ENCODE peak calls at places on chromosomes 7 and 10, in four cellular contexts. B is ovary; D is psoas muscle; E is CD4-positive, alpha-beta T cell. G is an unnamed sample.

GRCh38 chr10:79176052-79176501 is 107.3 kb downstream of the ZMIZ1 start:
- DNase-seq in B (no peak), D (no peak), E (no peak), G (no peak)

GRCh38 chr7:116161733-116162132 is 48.6 kb upstream of the TES start:
- DNase-seq in B (no peak), D (no peak), E (no peak), G (no peak)

GRCh38 chr7:112202819-112203218 is 3.4 kb downstream of the DOCK4 start:
- DNase-seq in B (peak), D (peak), E (peak), G (no peak)

GRCh38 chr10:132443605-132443997 is 46.6 kb downstream of the PWWP2B start:
- DNase-seq in B (no peak), D (peak), E (peak), G (no peak)

GRCh38 chr7:2734761-2735571 is 47.0 kb downstream of the AMZ1 start:
- DNase-seq in B (peak), D (no peak), E (no peak), G (no peak)

GRCh38 chr10:100707261-100707848 is 38.0 kb upstream of the PAX2 start:
- DNase-seq in B (no peak), D (no peak), E (no peak), G (no peak)

GRCh38 chr10:43119416-43120115 is 18.7 kb upstream of the CSGALNACT2 start:
- DNase-seq in B (peak), D (no peak), E (no peak), G (no peak)

GRCh38 chr10:101495324-101495925 is 92.6 kb downstream of the POLL start:
- DNase-seq in B (no peak), D (no peak), E (no peak), G (no peak)

GRCh38 chr10:119049777-119050176 is 20.3 kb downstream of the NANOS1 start:
- DNase-seq in B (no peak), D (no peak), E (no peak), G (no peak)

GRCh38 chr10:60937784-60938654 is 6.0 kb downstream of the RHOBTB1 start:
- DNase-seq in B (no peak), D (no peak), E (no peak), G (no peak)

GRCh38 chr7:127557803-127558202 is 27.6 kb downstream of the GCC1 start:
- DNase-seq in B (no peak), D (no peak), E (no peak), G (no peak)

GRCh38 chr7:143369678-143370651 is 7.5 kb upstream of the FAM131B start:
- DNase-seq in B (no peak), D (no peak), E (no peak), G (no peak)

GRCh38 chr10:69730251-69731156 is 71.2 kb upstream of the COL13A1 start:
- DNase-seq in B (peak), D (peak), E (no peak), G (no peak)

GRCh38 chr10:112634096-112634830 is 187.2 kb downstream of the VTI1A start:
- DNase-seq in B (no peak), D (no peak), E (no peak), G (no peak)

GRCh38 chr10:62183442-62183841 is 85.2 kb downstream of the RTKN2 start:
- DNase-seq in B (no peak), D (no peak), E (no peak), G (no peak)

GRCh38 chr7:6648066-6648814 is 11.1 kb downstream of the ZNF316 start:
- DNase-seq in B (no peak), D (no peak), E (no peak), G (no peak)

GRCh38 chr10:71740069-71740468 is 20.5 kb upstream of the C10orf105 start:
- DNase-seq in B (peak), D (no peak), E (no peak), G (no peak)
- TF ChIP-seq CTCF in B (no peak), D (no peak), E (no peak), G (no peak)

DNA sequence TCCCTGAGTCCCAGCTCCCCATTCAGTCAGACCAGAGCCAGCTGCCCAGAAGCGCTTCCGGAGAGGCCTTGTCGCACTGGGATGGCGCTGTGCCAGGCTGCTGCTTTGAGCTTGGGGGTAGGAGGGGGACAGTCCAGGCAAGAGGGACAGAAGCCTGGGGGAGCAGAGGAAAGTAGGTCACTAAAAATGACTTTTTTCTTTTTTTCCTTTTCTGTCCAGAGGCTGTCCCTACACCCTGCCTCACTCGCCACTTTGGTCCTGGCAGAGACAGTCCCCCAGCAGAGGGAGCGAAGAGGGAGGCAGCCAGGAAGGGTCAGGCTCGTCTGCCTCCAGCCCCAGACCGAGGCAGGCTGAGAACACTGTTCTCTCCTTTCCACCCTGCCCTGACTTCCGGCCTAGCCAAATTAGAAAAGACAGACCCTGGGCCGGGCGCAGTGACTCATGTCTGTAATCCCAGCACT is 15.8 kb upstream of the TRIM8 start:
- DNase-seq in B (peak), D (peak), E (no peak), G (no peak)
- TF ChIP-seq CTCF in B (no peak), D (no peak), E (no peak), G (no peak)

GRCh38 chr10:26448292-26448691 is 10.2 kb downstream of the APBB1IP start:
- DNase-seq in B (no peak), D (no peak), E (no peak), G (no peak)
- TF ChIP-seq CTCF in B (no peak), D (no peak), E (no peak), G (no peak)

GRCh38 chr7:70588610-70589009 is 543.3 kb upstream of the GALNT17 start:
- DNase-seq in B (no peak), D (no peak), E (no peak), G (no peak)
- TF ChIP-seq CTCF in B (no peak), D (no peak), E (no peak), G (no peak)

DNA sequence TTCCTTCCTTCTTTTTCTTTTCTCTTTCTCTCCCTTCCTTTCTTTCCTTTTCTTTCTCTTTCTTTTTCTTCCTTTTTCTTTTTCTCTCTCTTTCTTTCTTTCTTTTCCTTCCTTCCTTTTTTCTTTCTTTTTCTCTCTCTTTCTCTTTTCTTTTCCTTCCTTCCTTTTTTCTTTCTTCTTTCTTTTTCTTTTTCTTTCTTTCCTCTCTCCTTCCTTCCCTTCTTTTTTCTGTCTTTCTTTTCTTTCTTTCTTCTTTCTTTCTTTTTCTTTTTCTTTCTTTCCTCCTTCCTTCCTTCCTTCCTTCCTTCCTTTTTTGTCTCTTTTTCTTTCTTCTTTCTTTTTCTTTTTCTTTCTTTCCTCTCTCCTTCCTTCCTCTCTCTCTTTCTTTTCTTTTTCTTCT is 136.8 kb downstream of the PTN start:
- DNase-seq in B (no peak), D (no peak), E (no peak), G (no peak)
- TF ChIP-seq CTCF in B (no peak), D (no peak), E (peak), G (no peak)

DNA sequence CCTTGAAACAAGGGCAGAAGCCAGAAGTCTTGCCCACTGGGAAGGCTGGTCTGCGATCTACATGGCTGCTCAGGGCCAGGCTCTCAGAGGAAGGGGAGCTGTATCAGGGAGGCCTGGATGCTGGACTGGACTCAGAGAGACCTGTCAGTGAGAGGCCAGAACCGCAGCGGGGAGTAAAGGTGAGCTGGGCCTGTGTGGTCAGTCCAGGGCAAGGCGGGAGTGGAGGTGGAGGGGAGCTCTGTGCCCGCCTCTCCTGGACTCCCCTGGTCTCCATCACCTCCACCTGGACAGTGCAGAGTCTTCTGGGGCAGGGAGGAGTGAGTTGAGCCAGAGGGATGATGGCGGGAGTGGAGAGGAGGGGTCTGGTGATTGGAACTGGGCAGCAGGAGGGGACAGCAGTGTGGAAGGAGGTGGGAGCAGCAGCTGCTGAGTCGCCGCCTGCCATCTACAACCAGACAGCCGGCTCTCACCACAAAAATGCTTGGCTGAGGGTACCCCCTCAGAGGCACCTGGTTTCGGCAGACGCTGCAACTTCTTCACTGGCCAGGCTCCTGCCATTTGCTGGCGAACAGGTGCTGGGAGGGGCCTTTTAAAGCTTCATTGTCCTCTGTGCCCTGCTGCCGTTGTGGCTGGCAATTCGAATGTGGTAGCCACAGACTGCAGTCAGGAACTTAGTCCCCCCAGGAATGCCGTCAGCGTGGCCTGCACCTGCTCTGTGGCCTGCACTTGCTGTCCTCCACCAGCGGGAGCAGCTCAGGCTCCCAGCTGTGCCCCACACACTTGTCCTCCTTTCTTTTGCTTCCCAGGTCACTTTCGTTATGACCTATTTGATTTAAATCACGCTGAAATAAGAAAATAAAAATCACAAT is 3.5 kb downstream of the RASSF4 start:
- DNase-seq in B (no peak), D (peak), E (no peak), G (no peak)
- TF ChIP-seq CTCF in B (no peak), D (peak), E (no peak), G (no peak)

GRCh38 chr7:24980695-24981543 is 941 bp upstream of the OSBPL3 start:
- DNase-seq in B (peak), D (peak), E (peak), G (no peak)
- TF ChIP-seq CTCF in B (no peak), D (no peak), E (no peak), G (no peak)

GRCh38 chr7:81776159-81776558 is 6.3 kb upstream of the HGF start:
- DNase-seq in B (no peak), D (no peak), E (no peak), G (no peak)

GRCh38 chr7:81775560-81775959 is 5.7 kb upstream of the HGF start:
- DNase-seq in B (no peak), D (no peak), E (no peak), G (no peak)

GRCh38 chr7:81774496-81774895 is 4.6 kb upstream of the HGF start:
- DNase-seq in B (no peak), D (no peak), E (no peak), G (no peak)

GRCh38 chr7:81780914-81781693 is 11.3 kb upstream of the HGF start:
- DNase-seq in B (no peak), D (no peak), E (no peak), G (no peak)

GRCh38 chr7:81776972-81777371 is 7.1 kb upstream of the HGF start:
- DNase-seq in B (no peak), D (no peak), E (no peak), G (no peak)
- TF ChIP-seq CTCF in B (no peak), D (no peak), E (no peak), G (no peak)

GRCh38 chr10:121595806-121596667 is 2.2 kb downstream of the FGFR2 start:
- DNase-seq in B (peak), D (no peak), E (no peak), G (peak)
- TF ChIP-seq CTCF in B (no peak), D (no peak), E (no peak), G (peak)

GRCh38 chr10:44312401-44312800 is 72.5 kb downstream of the CXCL12 start:
- DNase-seq in B (no peak), D (no peak), E (no peak), G (no peak)

GRCh38 chr10:44308935-44309334 is 76.0 kb downstream of the CXCL12 start:
- DNase-seq in B (no peak), D (no peak), E (no peak), G (no peak)

GRCh38 chr10:44311563-44311905 is 73.4 kb downstream of the CXCL12 start:
- DNase-seq in B (no peak), D (no peak), E (no peak), G (no peak)

GRCh38 chr10:44309939-44310761 is 74.7 kb downstream of the CXCL12 start:
- DNase-seq in B (no peak), D (no peak), E (no peak), G (no peak)

GRCh38 chr10:44310762-44311562 is 73.9 kb downstream of the CXCL12 start:
- DNase-seq in B (peak), D (peak), E (peak), G (no peak)
- TF ChIP-seq CTCF in B (peak), D (peak), E (peak), G (no peak)

G was measured in D721Med.